ENCODE peak calls at places on chromosomes 5 and 9, in ten cellular contexts. Y is CD4-positive, alpha-beta memory T cell; X is cardiac muscle cell; Z is neuronal stem cell; B is AG04450; U is HCT116; A is Panc1; J is stomach; T is aorta; V is mesenchymal stem cell. M is an unnamed sample. For H3K9me3, the result is how much of the 10 kb centered on the place peaks cover.

GRCh38 chr5:128358826-128359225 is 179.2 kb downstream of the FBN2 start:
- DNase-seq in Y (no peak), A (no peak), B (no peak), X (peak), V (no peak), J (no peak), Z (no peak), T (no peak), U (no peak), M (no peak)

GRCh38 chr5:90434116-90434714 is 24.7 kb upstream of the CETN3 start:
- DNase-seq in B (no peak), V (peak), T (no peak), A (no peak), Z (no peak), U (peak), X (peak), J (peak), Y (peak), M (peak)

GRCh38 chr5:137507150-137507549 is 8.0 kb upstream of the SPOCK1 start:
- DNase-seq in X (peak), Y (no peak), Z (no peak), A (no peak), B (no peak), U (no peak), J (no peak), T (no peak), V (no peak), M (no peak)

GRCh38 chr9:129464972-129465833 is 155.7 kb downstream of the C9orf50 start:
- DNase-seq in A (no peak), T (peak), B (no peak), U (no peak), J (no peak), X (peak), Y (no peak), V (peak), Z (no peak), M (no peak)

GRCh38 chr5:127373858-127374491 is 83.4 kb downstream of the MEGF10 start:
- DNase-seq in B (no peak), Y (no peak), T (no peak), X (no peak), A (no peak), V (no peak), U (no peak), J (no peak), Z (no peak), M (no peak)

GRCh38 chr5:1007221-1007680 is 1.4 kb upstream of the NKD2 start:
- DNase-seq in Y (no peak), T (peak), A (no peak), J (peak), B (no peak), V (no peak), X (no peak), U (no peak), Z (no peak), M (no peak)

GRCh38 chr9:125854553-125855275 is 107.5 kb downstream of the PBX3 start:
- DNase-seq in A (no peak), X (no peak), U (no peak), J (no peak), V (peak), Z (no peak), T (no peak), Y (no peak), B (no peak), M (no peak)

GRCh38 chr5:107040907-107041306 is 629.8 kb downstream of the EFNA5 start:
- DNase-seq in X (no peak), A (no peak), J (no peak), T (no peak), Z (no peak), V (no peak), U (no peak), B (no peak), Y (no peak), M (no peak)

GRCh38 chr9:128771094-128771721 is 519 bp downstream of the ZER1 start:
- DNase-seq in A (no peak), B (no peak), T (no peak), Z (no peak), U (no peak), X (peak), Y (peak), J (no peak), V (peak), M (peak)

GRCh38 chr5:78405820-78406750 is 45.7 kb downstream of the SCAMP1 start:
- DNase-seq in T (no peak), Z (no peak), V (peak), X (peak), J (no peak), B (no peak), U (no peak), Y (no peak), A (peak), M (no peak)

GRCh38 chr5:132414634-132415377 is 45.3 kb downstream of the SLC22A5 start:
- DNase-seq in A (no peak), T (no peak), J (no peak), Y (no peak), B (no peak), U (peak), X (peak), V (peak), Z (no peak), M (no peak)

GRCh38 chr9:91207481-91207888 is 154.2 kb downstream of the AUH start:
- DNase-seq in A (no peak), T (no peak), X (peak), V (peak), B (no peak), J (no peak), Z (no peak), Y (no peak), U (no peak), M (no peak)

GRCh38 chr9:104794070-104794469 is 30.1 kb downstream of the NIPSNAP3B start:
- DNase-seq in J (no peak), T (no peak), X (no peak), Z (no peak), B (no peak), U (no peak), V (no peak), A (no peak), Y (no peak), M (no peak)

GRCh38 chr9:108780949-108781734 is 74.6 kb downstream of the ACTL7B start:
- DNase-seq in V (no peak), J (no peak), B (no peak), X (no peak), U (no peak), T (no peak), Z (no peak), A (no peak), Y (no peak), M (no peak)

GRCh38 chr5:14739538-14739937 is 75.0 kb downstream of the OTULIN start:
- DNase-seq in B (no peak), X (peak), U (no peak), V (peak), Y (no peak), Z (no peak), A (no peak), J (no peak), T (peak), M (no peak)

GRCh38 chr9:14369011-14369410 is 55.1 kb upstream of the NFIB start:
- DNase-seq in A (no peak), B (no peak), T (no peak), V (no peak), X (no peak), J (no peak), U (no peak), Z (no peak), Y (no peak), M (no peak)

GRCh38 chr5:179788193-179788854 is 5.5 kb upstream of the LTC4S start:
- DNase-seq in V (no peak), Z (no peak), Y (no peak), X (no peak), T (no peak), B (no peak), U (no peak), J (no peak), A (no peak), M (no peak)

GRCh38 chr5:36059571-36060515 is 6.8 kb downstream of the UGT3A2 start:
- DNase-seq in Z (no peak), J (no peak), V (no peak), B (no peak), X (no peak), Y (no peak), T (no peak), A (no peak), U (no peak), M (no peak)

GRCh38 chr9:131298341-131298740 is 8.8 kb downstream of the PLPP7 start:
- DNase-seq in U (no peak), A (no peak), T (no peak), V (no peak), Y (no peak), B (no peak), J (no peak), Z (no peak), X (no peak), M (no peak)

GRCh38 chr5:139383275-139383992 is at the start of gene SLC23A1:
- DNase-seq in A (no peak), Y (no peak), B (no peak), J (no peak), X (no peak), Z (no peak), U (no peak), T (peak), V (no peak), M (peak)

GRCh38 chr5:132012385-132013005 is 1.0 kb upstream of the ACSL6 start:
- DNase-seq in U (no peak), T (peak), Y (no peak), V (peak), J (peak), A (no peak), X (peak), B (peak), Z (peak), M (peak)

GRCh38 chr5:52842111-52842510 is 54.4 kb downstream of the ITGA1 start:
- DNase-seq in A (no peak), V (no peak), T (no peak), X (no peak), B (no peak), J (no peak), Y (no peak), Z (no peak), U (no peak), M (no peak)

GRCh38 chr5:172931001-172931536 is 28.2 kb upstream of the RPL26L1 start:
- DNase-seq in X (peak), A (no peak), B (peak), V (peak), U (no peak), Y (no peak), Z (no peak), J (no peak), T (peak), M (no peak)

GRCh38 chr5:156497816-156498215 is 170.9 kb downstream of the SGCD start:
- DNase-seq in J (no peak), B (no peak), V (peak), X (no peak), T (no peak), U (no peak), Z (peak), A (no peak), Y (no peak), M (no peak)

GRCh38 chr5:39264528-39264927 is 45.2 kb upstream of the FYB1 start:
- DNase-seq in V (no peak), Z (no peak), U (no peak), T (no peak), Y (no peak), A (no peak), B (no peak), X (no peak), J (no peak), M (no peak)

GRCh38 chr9:22425551-22425950 is 21.1 kb upstream of the DMRTA1 start:
- DNase-seq in T (no peak), B (no peak), V (no peak), J (no peak), Y (no peak), A (no peak), Z (no peak), X (no peak), U (no peak), M (no peak)

GRCh38 chr9:124180557-124180956 is 77.2 kb upstream of the NEK6 start:
- DNase-seq in B (peak), U (no peak), Y (no peak), V (no peak), A (no peak), T (peak), Z (no peak), X (peak), J (peak), M (peak)

GRCh38 chr9:134546231-134546731 is 95.3 kb upstream of the COL5A1 start:
- DNase-seq in T (no peak), Z (no peak), Y (no peak), U (no peak), V (peak), B (no peak), J (no peak), A (no peak), X (peak), M (no peak)

GRCh38 chr9:14158911-14159310 is 155.0 kb downstream of the NFIB start:
- DNase-seq in Z (no peak), X (peak), Y (no peak), J (no peak), U (no peak), A (no peak), B (no peak), T (no peak), V (no peak), M (no peak)

GRCh38 chr9:79233542-79233941 is 338.2 kb upstream of the TLE4 start:
- DNase-seq in T (no peak), V (peak), B (no peak), X (peak), Y (no peak), J (no peak), Z (no peak), A (peak), U (peak), M (no peak)

GRCh38 chr9:784916-785315 is 56.6 kb upstream of the DMRT1 start:
- DNase-seq in Z (no peak), V (no peak), J (no peak), A (no peak), X (no peak), T (no peak), B (no peak), U (no peak), Y (no peak), M (no peak)

GRCh38 chr5:93594591-93595419 is 11.8 kb downstream of the NR2F1 start:
- DNase-seq in A (no peak), Z (no peak), U (no peak), Y (no peak), T (no peak), V (peak), B (no peak), J (no peak), X (no peak), M (no peak)

GRCh38 chr5:174409070-174409469 is 315.3 kb upstream of the MSX2 start:
- DNase-seq in Y (no peak), Z (no peak), A (no peak), U (no peak), X (no peak), B (no peak), V (no peak), J (no peak), T (no peak), M (no peak)

GRCh38 chr9:74309654-74310053 is 187.5 kb upstream of the RORB start:
- DNase-seq in X (no peak), T (no peak), U (no peak), A (no peak), Z (no peak), B (no peak), J (no peak), Y (no peak), V (no peak), M (no peak)

GRCh38 chr5:3542158-3542557 is 53.5 kb upstream of the IRX1 start:
- DNase-seq in V (no peak), T (no peak), X (no peak), J (no peak), Z (no peak), U (no peak), A (no peak), Y (no peak), B (no peak), M (no peak)

GRCh38 chr5:17154211-17154996 is 63.0 kb upstream of the BASP1 start:
- DNase-seq in T (no peak), X (peak), J (no peak), B (no peak), A (peak), V (no peak), Y (no peak), Z (no peak), U (no peak), M (no peak)

DNA sequence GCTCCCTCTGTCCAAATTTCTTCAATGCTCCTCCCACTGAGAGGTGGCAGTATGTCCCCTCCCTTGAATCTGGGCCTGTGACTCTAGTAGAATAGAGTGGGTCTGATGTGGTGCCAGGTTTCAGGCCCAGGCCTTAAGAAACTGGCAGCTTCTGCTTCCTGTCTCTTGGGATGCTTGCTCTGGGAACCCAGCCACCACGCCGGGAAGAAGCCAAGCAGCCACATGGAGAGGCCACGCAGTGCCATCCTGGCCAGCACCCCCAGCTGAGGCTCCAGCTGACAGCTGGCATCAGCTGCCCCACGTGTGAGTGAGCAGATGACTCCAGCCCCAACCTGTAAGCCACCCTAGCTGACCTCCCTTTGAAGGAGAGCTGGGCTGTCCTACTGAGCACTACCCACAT is 7.3 kb upstream of the TSPAN17 start:
- DNase-seq in V (no peak), J (no peak), Y (no peak), T (peak), A (no peak), Z (no peak), U (no peak), X (peak), B (no peak), M (no peak)
- H3K4me3 ChIP-seq in V (no peak), J (no peak), Y (no peak), T (no peak), A (no peak), Z (no peak), U (no peak), X (no peak), B (no peak), M (no peak)

GRCh38 chr5:15852949-15853348 is 326.6 kb downstream of the MARCHF11 start:
- DNase-seq in X (no peak), J (no peak), B (no peak), V (no peak), Y (no peak), T (no peak), U (no peak), A (no peak), Z (no peak), M (no peak)
- H3K9me3 ChIP-seq in X (under half), J (under half), B (under half), V (under half), Y (under half), T (under half), U (under half), A (under half), Z (under half), M (under half)

DNA sequence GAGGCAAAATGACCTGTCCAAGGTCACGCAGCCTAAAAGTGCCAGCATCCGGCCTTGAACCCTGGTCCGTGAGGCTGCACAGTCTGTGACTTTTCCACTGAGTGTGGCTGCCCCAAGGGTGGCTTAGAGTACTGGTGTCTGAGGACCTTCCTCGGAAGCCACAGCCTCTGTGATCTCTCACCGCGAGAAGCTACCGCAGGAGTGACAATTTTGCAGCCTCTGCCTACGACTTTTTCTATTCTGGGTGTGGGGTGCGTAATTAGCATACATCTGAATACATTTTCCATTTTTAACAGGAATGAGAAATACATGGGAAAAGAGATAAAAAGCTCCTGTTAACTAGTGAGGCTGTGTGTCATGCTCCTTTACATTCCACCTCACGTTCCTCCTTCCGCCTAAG is 48.4 kb upstream of the HRH2 start:
- DNase-seq in U (no peak), X (no peak), J (no peak), V (no peak), Z (no peak), T (no peak), A (no peak), B (no peak), Y (no peak), M (no peak)
- H3K27ac ChIP-seq in U (no peak), X (no peak), J (no peak), V (no peak), Z (no peak), T (no peak), A (no peak), B (no peak), Y (no peak), M (no peak)

DNA sequence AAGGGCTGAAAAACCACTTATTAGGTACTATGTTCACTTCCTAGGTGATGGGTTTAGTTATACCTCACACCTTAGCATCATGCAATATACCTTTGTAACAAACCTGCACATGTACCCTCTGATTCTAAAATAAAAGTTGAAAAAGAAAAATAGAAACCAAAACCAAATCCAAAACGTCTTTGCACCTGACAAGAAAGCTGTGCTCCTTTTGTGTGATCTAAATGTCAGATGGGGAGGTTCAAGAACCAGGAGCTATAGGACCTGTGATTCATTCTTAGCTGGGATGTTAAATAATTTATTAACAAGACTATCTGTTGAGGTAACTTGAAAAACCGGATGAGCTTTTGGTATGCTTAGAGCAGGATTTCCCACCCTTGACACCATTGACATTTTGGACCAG is 16.9 kb upstream of the TNFSF15 start:
- DNase-seq in J (no peak), B (no peak), V (no peak), X (no peak), Z (no peak), Y (no peak), A (no peak), U (no peak), T (no peak), M (no peak)
- H3K4me3 ChIP-seq in J (no peak), B (no peak), V (no peak), X (no peak), Z (no peak), Y (no peak), A (no peak), U (no peak), T (no peak), M (no peak)

GRCh38 chr5:152901754-152902153 is 496.7 kb upstream of the NMUR2 start:
- DNase-seq in B (no peak), X (no peak), Y (no peak), Z (no peak), J (no peak), T (no peak), U (no peak), A (no peak), V (no peak), M (no peak)
- H3K9me3 ChIP-seq in B (under half), X (under half), Y (under half), Z (under half), J (under half), T (under half), U (under half), A (under half), V (under half), M (under half)

GRCh38 chr9:95461448-95462381 is 55.1 kb downstream of the PTCH1 start:
- DNase-seq in U (no peak), V (no peak), A (no peak), Z (no peak), J (no peak), X (no peak), T (no peak), Y (no peak), B (no peak), M (no peak)
- H3K27ac ChIP-seq in U (no peak), V (peak), A (no peak), Z (no peak), J (peak), X (peak), T (no peak), Y (peak), B (peak), M (peak)

GRCh38 chr9:136268318-136268717 is 22.7 kb upstream of the QSOX2 start:
- DNase-seq in B (no peak), V (no peak), X (peak), Y (no peak), Z (peak), U (no peak), J (no peak), A (no peak), T (no peak), M (no peak)

GRCh38 chr9:136264803-136265405 is 19.3 kb upstream of the QSOX2 start:
- DNase-seq in U (no peak), B (no peak), J (no peak), Z (no peak), T (no peak), Y (no peak), X (no peak), A (no peak), V (no peak), M (no peak)

GRCh38 chr9:136265561-136266355 is 20.1 kb upstream of the QSOX2 start:
- DNase-seq in A (no peak), U (no peak), T (no peak), X (no peak), B (no peak), Y (no peak), J (no peak), Z (no peak), V (no peak), M (no peak)

GRCh38 chr9:136268776-136269175 is 23.2 kb upstream of the QSOX2 start:
- DNase-seq in B (no peak), U (no peak), A (no peak), Z (no peak), X (no peak), T (no peak), J (no peak), V (no peak), Y (no peak), M (no peak)

GRCh38 chr9:136267261-136268111 is 21.9 kb upstream of the QSOX2 start:
- DNase-seq in J (peak), U (peak), Y (peak), V (peak), X (peak), T (peak), Z (peak), B (peak), A (no peak), M (peak)
- H3K4me3 ChIP-seq in J (peak), U (peak), Y (peak), V (peak), X (peak), T (no peak), Z (peak), B (peak), A (peak), M (no peak)

GRCh38 chr5:56818409-56819026 is 3.2 kb downstream of the MAP3K1 start:
- DNase-seq in U (no peak), T (no peak), Y (no peak), Z (no peak), A (no peak), X (peak), B (no peak), J (no peak), V (peak), M (no peak)
- H3K9me3 ChIP-seq in U (under half), T (under half), Y (under half), Z (under half), A (under half), X (under half), B (under half), J (under half), V (under half), M (under half)

GRCh38 chr9:114613919-114614318 is 2.8 kb downstream of the TMEM268 start:
- DNase-seq in V (no peak), A (no peak), B (no peak), T (no peak), J (no peak), Z (no peak), X (no peak), Y (no peak), U (no peak), M (no peak)
- H3K27ac ChIP-seq in V (no peak), A (no peak), B (no peak), T (no peak), J (peak), Z (no peak), X (no peak), Y (no peak), U (no peak), M (no peak)